ENCODE peak calls at places on chromosomes 12 and 14, in six cellular contexts. L is GM12865, P is AG04450, N is astrocyte, V is AG04449, Z is gastrocnemius medialis. F is an unnamed sample.

GRCh38 chr12:7107181-7108041 is 1.6 kb downstream of the C1RL start:
- DNase-seq in V (no peak), P (no peak), Z (no peak), L (peak), N (no peak), F (no peak)

GRCh38 chr12:4392223-4392742 is 12.8 kb upstream of the FGF23 start:
- DNase-seq in V (no peak), N (no peak), L (no peak), Z (no peak), P (no peak), F (no peak)

GRCh38 chr12:77751939-77752338 is 78.8 kb upstream of the NAV3 start:
- DNase-seq in V (no peak), P (no peak), N (peak), L (no peak), Z (no peak), F (no peak)

GRCh38 chr12:122322501-122322900 is 56.2 kb upstream of the VPS33A start:
- DNase-seq in P (no peak), V (no peak), N (peak), Z (no peak), L (no peak), F (no peak)

GRCh38 chr12:11836282-11836963 is 186.9 kb downstream of the ETV6 start:
- DNase-seq in V (no peak), L (peak), Z (no peak), P (no peak), N (no peak), F (no peak)

GRCh38 chr14:23441076-23441475 is 5.6 kb upstream of the MYH7 start:
- DNase-seq in N (no peak), P (no peak), V (no peak), L (no peak), Z (no peak), F (no peak)

GRCh38 chr14:51650721-51651387 is 856 bp upstream of the FRMD6 start:
- DNase-seq in P (no peak), N (no peak), V (no peak), L (peak), Z (peak), F (no peak)

GRCh38 chr12:123645851-123646250 is 12.2 kb downstream of the GTF2H3 start:
- DNase-seq in P (no peak), V (no peak), Z (no peak), N (no peak), L (no peak), F (no peak)

GRCh38 chr12:75020068-75020557 is 189.5 kb downstream of the KCNC2 start:
- DNase-seq in L (no peak), N (peak), P (no peak), V (no peak), Z (no peak), F (no peak)

GRCh38 chr14:48398675-48399282 is 723.4 kb upstream of the MDGA2 start:
- DNase-seq in L (peak), V (no peak), Z (no peak), N (peak), P (no peak), F (no peak)

GRCh38 chr12:52836042-52836466 is 1.9 kb upstream of the KRT79 start:
- DNase-seq in N (peak), L (no peak), Z (no peak), V (no peak), P (no peak), F (no peak)

GRCh38 chr14:52840916-52841315 is 49.5 kb upstream of the GNPNAT1 start:
- DNase-seq in V (no peak), Z (peak), N (peak), L (no peak), P (peak), F (no peak)

GRCh38 chr14:102949801-102950451 is 27.5 kb downstream of the AMN start:
- DNase-seq in N (no peak), P (no peak), V (no peak), Z (no peak), L (no peak), F (no peak)

GRCh38 chr12:9751204-9752144 is 9.2 kb downstream of the CD69 start:
- DNase-seq in V (no peak), L (peak), Z (no peak), P (no peak), N (no peak), F (no peak)

GRCh38 chr12:129827102-129827873 is 76.5 kb downstream of the TMEM132D start:
- DNase-seq in L (no peak), N (no peak), P (no peak), V (no peak), Z (no peak), F (no peak)

GRCh38 chr12:123519151-123520001 is 14.1 kb downstream of the RILPL1 start:
- DNase-seq in Z (peak), N (peak), P (no peak), V (peak), L (no peak), F (peak)

GRCh38 chr14:36383674-36384421 is 63.4 kb upstream of the MBIP start:
- DNase-seq in L (no peak), Z (peak), V (no peak), N (no peak), P (no peak), F (no peak)

GRCh38 chr12:49548822-49549648 is 10.2 kb downstream of the KCNH3 start:
- DNase-seq in L (no peak), V (no peak), N (no peak), P (no peak), Z (no peak), F (no peak)

GRCh38 chr12:51926718-51927117 is 19.4 kb downstream of the ACVRL1 start:
- DNase-seq in Z (no peak), N (no peak), P (no peak), L (peak), V (no peak), F (no peak)

GRCh38 chr12:54413284-54414190 is 5.5 kb downstream of the ITGA5 start:
- DNase-seq in N (peak), Z (no peak), P (no peak), V (no peak), L (peak), F (no peak)

GRCh38 chr12:124233846-124234620 is 60.9 kb upstream of the RFLNA start:
- DNase-seq in N (peak), V (no peak), L (no peak), Z (no peak), P (no peak), F (no peak)

GRCh38 chr14:91867316-91867988 is at the start of gene TC2N:
- DNase-seq in Z (no peak), P (no peak), N (no peak), V (no peak), L (peak), F (no peak)

GRCh38 chr12:123859035-123859434 is 96.9 kb downstream of the DNAH10 start:
- DNase-seq in Z (no peak), V (no peak), N (no peak), P (no peak), L (no peak), F (no peak)

GRCh38 chr12:46516933-46517578 is 144.5 kb upstream of the SLC38A2 start:
- DNase-seq in L (peak), Z (no peak), N (no peak), V (no peak), P (no peak), F (no peak)

GRCh38 chr12:125100551-125101434 is 35.6 kb downstream of the AACS start:
- DNase-seq in Z (no peak), L (no peak), P (no peak), V (no peak), N (no peak), F (no peak)

GRCh38 chr12:14854586-14855163 is 11.3 kb upstream of the ART4 start:
- DNase-seq in Z (no peak), V (no peak), L (peak), P (no peak), N (no peak), F (no peak)

GRCh38 chr12:1533205-1533601 is 61.2 kb downstream of the FBXL14 start:
- DNase-seq in N (peak), P (no peak), L (peak), Z (no peak), V (no peak), F (no peak)

GRCh38 chr12:81389550-81390099 is 311.7 kb downstream of the ACSS3 start:
- DNase-seq in P (no peak), N (no peak), Z (no peak), L (no peak), V (no peak), F (no peak)

GRCh38 chr14:29271669-29272068 is 505.1 kb downstream of the FOXG1 start:
- DNase-seq in Z (no peak), N (no peak), L (no peak), V (no peak), P (no peak), F (no peak)

GRCh38 chr12:83827193-83827592 is 1085.4 kb downstream of the SLC6A15 start:
- DNase-seq in N (no peak), Z (no peak), L (no peak), P (no peak), V (no peak), F (no peak)

GRCh38 chr14:64201296-64201695 is 92.9 kb downstream of the ESR2 start:
- DNase-seq in Z (no peak), V (no peak), L (no peak), N (no peak), P (no peak), F (no peak)

DNA sequence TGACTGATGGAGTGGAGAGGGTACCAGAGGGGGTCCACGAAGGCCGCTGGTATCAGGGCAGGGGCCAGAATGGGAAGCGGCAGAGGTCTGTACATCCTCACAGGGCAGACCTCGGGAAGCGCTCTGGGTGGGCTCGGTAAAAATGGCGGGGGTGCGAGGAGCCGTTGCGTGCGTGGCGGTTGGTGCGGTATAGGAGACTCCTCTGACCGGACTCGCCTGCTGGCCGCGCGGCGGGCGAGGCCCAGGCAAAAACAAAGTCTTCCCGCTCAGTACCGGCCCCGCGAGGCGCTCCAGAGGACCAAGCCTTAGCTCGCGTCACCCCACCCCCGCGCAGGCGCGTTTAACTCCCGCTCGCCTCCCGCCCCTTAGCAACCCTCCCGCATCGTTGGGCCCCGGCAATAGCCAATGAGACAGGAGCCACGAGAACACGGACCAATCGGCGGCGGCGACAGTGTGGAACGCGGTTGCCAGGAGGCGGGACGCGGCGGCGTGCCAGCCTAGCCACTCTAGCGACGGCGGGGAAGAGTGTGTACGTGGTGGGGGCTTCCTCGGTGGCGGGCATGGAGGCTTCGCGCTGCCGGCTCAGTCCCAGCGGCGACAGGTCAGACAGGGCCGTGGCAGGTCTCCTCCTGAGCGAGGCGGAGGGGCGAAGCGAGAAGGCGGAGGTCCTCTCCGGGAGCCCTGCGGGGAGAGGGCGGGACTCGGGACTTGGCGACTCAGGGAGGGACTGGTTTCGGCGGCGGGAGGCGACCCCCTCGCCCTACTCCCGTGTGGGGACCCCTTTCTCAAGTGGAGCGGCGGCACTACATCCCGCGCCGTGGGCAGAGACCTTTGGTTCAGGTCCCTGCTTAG is at the start of gene TULP3:
- DNase-seq in N (peak), V (peak), L (peak), Z (peak), P (peak), F (peak)
- TF ChIP-seq CTCF in N (no peak), V (peak), L (no peak), Z (peak), P (peak), F (peak)

GRCh38 chr14:50452285-50452684 is 55.6 kb upstream of the CDKL1 start:
- DNase-seq in V (no peak), L (no peak), P (no peak), Z (no peak), N (no peak), F (no peak)
- TF ChIP-seq CTCF in V (no peak), L (no peak), P (no peak), Z (no peak), N (no peak), F (no peak)

GRCh38 chr12:115871714-115872113 is 405.8 kb downstream of the MED13L start:
- DNase-seq in Z (no peak), N (peak), L (peak), V (no peak), P (no peak), F (no peak)
- TF ChIP-seq CTCF in Z (peak), N (peak), L (peak), V (peak), P (peak), F (peak)

DNA sequence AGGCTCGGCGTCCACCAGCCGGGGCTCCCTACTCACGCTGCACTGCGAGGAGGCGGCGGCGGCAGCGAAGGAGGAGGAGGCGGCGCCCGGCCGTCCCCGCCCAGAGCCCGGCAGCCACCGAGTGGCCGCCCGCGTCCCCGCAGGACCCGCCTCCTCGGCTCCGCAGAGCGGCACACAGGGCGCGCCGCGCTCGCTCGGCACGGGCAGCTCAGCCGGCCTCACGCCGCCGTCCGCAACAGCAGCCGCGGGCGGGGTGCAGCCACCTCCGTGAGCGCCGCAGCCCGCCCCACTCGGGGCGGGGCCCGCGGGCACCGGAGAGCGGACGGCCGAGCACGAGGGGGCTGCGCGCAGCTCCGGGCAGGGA is at the start of gene ATP2B1:
- DNase-seq in L (peak), P (peak), V (no peak), Z (peak), N (peak), F (peak)
- TF ChIP-seq CTCF in L (no peak), P (peak), V (peak), Z (no peak), N (no peak), F (no peak)